ENCODE peak calls at places on chromosomes 2 and 18, in four cellular contexts. One of them, this sample, is unnamed.

GRCh38 chr2:210009106-210009505 is 6.7 kb downstream of the RPE start:
- DNase-seq in stimulated activated CD4-positive, alpha-beta T cell treated with anti-CD3 and anti-CD28 coated beads, TNF-alpha, amount 100 ng/mL, for 1 hour: no peak
- DNase-seq in bronchial epithelial cell: no peak
- DNase-seq in ovary: no peak
- DNase-seq in this sample: no peak

GRCh38 chr2:239156516-239157265 is 244.1 kb downstream of the HDAC4 start:
- DNase-seq in stimulated activated CD4-positive, alpha-beta T cell treated with anti-CD3 and anti-CD28 coated beads, TNF-alpha, amount 100 ng/mL, for 1 hour: no peak
- DNase-seq in ovary: no peak
- DNase-seq in bronchial epithelial cell: no peak
- DNase-seq in this sample: no peak

GRCh38 chr2:8304821-8305766 is 376.8 kb upstream of the ID2 start:
- DNase-seq in bronchial epithelial cell: no peak
- DNase-seq in stimulated activated CD4-positive, alpha-beta T cell treated with anti-CD3 and anti-CD28 coated beads, TNF-alpha, amount 100 ng/mL, for 1 hour: no peak
- DNase-seq in ovary: no peak
- DNase-seq in this sample: no peak

GRCh38 chr2:67612576-67612981 is 215.4 kb downstream of the ETAA1 start:
- DNase-seq in bronchial epithelial cell: no peak
- DNase-seq in ovary: no peak
- DNase-seq in stimulated activated CD4-positive, alpha-beta T cell treated with anti-CD3 and anti-CD28 coated beads, TNF-alpha, amount 100 ng/mL, for 1 hour: no peak
- DNase-seq in this sample: no peak

GRCh38 chr2:12120281-12121150 is 374.1 kb downstream of the LPIN1 start:
- DNase-seq in stimulated activated CD4-positive, alpha-beta T cell treated with anti-CD3 and anti-CD28 coated beads, TNF-alpha, amount 100 ng/mL, for 1 hour: no peak
- DNase-seq in bronchial epithelial cell: no peak
- DNase-seq in ovary: no peak
- DNase-seq in this sample: no peak

GRCh38 chr2:142716463-142717242 is 160.8 kb upstream of the KYNU start:
- DNase-seq in bronchial epithelial cell: peak; percentile 38
- DNase-seq in stimulated activated CD4-positive, alpha-beta T cell treated with anti-CD3 and anti-CD28 coated beads, TNF-alpha, amount 100 ng/mL, for 1 hour: no peak
- DNase-seq in ovary: no peak
- DNase-seq in this sample: peak; percentile 69

GRCh38 chr2:152413228-152414030 is 78.5 kb downstream of the FMNL2 start:
- DNase-seq in ovary: no peak
- DNase-seq in bronchial epithelial cell: no peak
- DNase-seq in stimulated activated CD4-positive, alpha-beta T cell treated with anti-CD3 and anti-CD28 coated beads, TNF-alpha, amount 100 ng/mL, for 1 hour: no peak
- DNase-seq in this sample: no peak

GRCh38 chr2:46335404-46335965 is 38.3 kb downstream of the EPAS1 start:
- DNase-seq in stimulated activated CD4-positive, alpha-beta T cell treated with anti-CD3 and anti-CD28 coated beads, TNF-alpha, amount 100 ng/mL, for 1 hour: no peak
- DNase-seq in bronchial epithelial cell: peak; percentile 48
- DNase-seq in ovary: peak; percentile 71
- DNase-seq in this sample: no peak

GRCh38 chr18:30487962-30488361 is 554.6 kb downstream of the DSC3 start:
- DNase-seq in stimulated activated CD4-positive, alpha-beta T cell treated with anti-CD3 and anti-CD28 coated beads, TNF-alpha, amount 100 ng/mL, for 1 hour: no peak
- DNase-seq in bronchial epithelial cell: peak; percentile 38
- DNase-seq in ovary: no peak
- DNase-seq in this sample: no peak

GRCh38 chr2:64966017-64966416 is 23.2 kb upstream of the SLC1A4 start:
- DNase-seq in stimulated activated CD4-positive, alpha-beta T cell treated with anti-CD3 and anti-CD28 coated beads, TNF-alpha, amount 100 ng/mL, for 1 hour: no peak
- DNase-seq in bronchial epithelial cell: no peak
- DNase-seq in ovary: no peak
- DNase-seq in this sample: no peak

GRCh38 chr2:65227471-65228248 is at the start of gene ACTR2:
- DNase-seq in ovary: peak; percentile 97
- DNase-seq in stimulated activated CD4-positive, alpha-beta T cell treated with anti-CD3 and anti-CD28 coated beads, TNF-alpha, amount 100 ng/mL, for 1 hour: peak; percentile 88
- DNase-seq in bronchial epithelial cell: peak; percentile 90
- DNase-seq in this sample: peak; percentile 44

GRCh38 chr2:215420471-215420935 is 15.4 kb downstream of the FN1 start:
- DNase-seq in bronchial epithelial cell: no peak
- DNase-seq in stimulated activated CD4-positive, alpha-beta T cell treated with anti-CD3 and anti-CD28 coated beads, TNF-alpha, amount 100 ng/mL, for 1 hour: no peak
- DNase-seq in ovary: no peak
- DNase-seq in this sample: no peak

GRCh38 chr2:84459944-84460429 is 907 bp upstream of the SUCLG1 start:
- DNase-seq in bronchial epithelial cell: peak; percentile 51
- DNase-seq in ovary: no peak
- DNase-seq in stimulated activated CD4-positive, alpha-beta T cell treated with anti-CD3 and anti-CD28 coated beads, TNF-alpha, amount 100 ng/mL, for 1 hour: no peak
- DNase-seq in this sample: no peak

GRCh38 chr2:73856214-73856613 is 27.5 kb downstream of the STAMBP start:
- DNase-seq in stimulated activated CD4-positive, alpha-beta T cell treated with anti-CD3 and anti-CD28 coated beads, TNF-alpha, amount 100 ng/mL, for 1 hour: no peak
- DNase-seq in bronchial epithelial cell: peak; percentile 75
- DNase-seq in ovary: no peak
- DNase-seq in this sample: no peak

GRCh38 chr2:206389164-206389563 is 54.2 kb upstream of the ADAM23 start:
- DNase-seq in stimulated activated CD4-positive, alpha-beta T cell treated with anti-CD3 and anti-CD28 coated beads, TNF-alpha, amount 100 ng/mL, for 1 hour: no peak
- DNase-seq in bronchial epithelial cell: no peak
- DNase-seq in ovary: no peak
- DNase-seq in this sample: no peak

GRCh38 chr18:31720867-31721266 is 36.5 kb upstream of the B4GALT6 start:
- DNase-seq in stimulated activated CD4-positive, alpha-beta T cell treated with anti-CD3 and anti-CD28 coated beads, TNF-alpha, amount 100 ng/mL, for 1 hour: no peak
- DNase-seq in ovary: no peak
- DNase-seq in bronchial epithelial cell: peak; percentile 20
- DNase-seq in this sample: no peak

GRCh38 chr2:84694088-84694622 is 177.9 kb downstream of the DNAH6 start:
- DNase-seq in bronchial epithelial cell: no peak
- DNase-seq in ovary: no peak
- DNase-seq in stimulated activated CD4-positive, alpha-beta T cell treated with anti-CD3 and anti-CD28 coated beads, TNF-alpha, amount 100 ng/mL, for 1 hour: no peak
- DNase-seq in this sample: no peak

GRCh38 chr2:64987963-64988419 is 1.2 kb upstream of the SLC1A4 start:
- DNase-seq in bronchial epithelial cell: peak; percentile 72
- DNase-seq in stimulated activated CD4-positive, alpha-beta T cell treated with anti-CD3 and anti-CD28 coated beads, TNF-alpha, amount 100 ng/mL, for 1 hour: no peak
- DNase-seq in ovary: no peak
- DNase-seq in this sample: peak; percentile 68

GRCh38 chr2:128309341-128310093 is 9.2 kb downstream of the HS6ST1 start:
- DNase-seq in bronchial epithelial cell: no peak
- DNase-seq in stimulated activated CD4-positive, alpha-beta T cell treated with anti-CD3 and anti-CD28 coated beads, TNF-alpha, amount 100 ng/mL, for 1 hour: no peak
- DNase-seq in ovary: peak; percentile 81
- DNase-seq in this sample: no peak

GRCh38 chr2:167183916-167184315 is 295.6 kb downstream of the XIRP2 start:
- DNase-seq in stimulated activated CD4-positive, alpha-beta T cell treated with anti-CD3 and anti-CD28 coated beads, TNF-alpha, amount 100 ng/mL, for 1 hour: no peak
- DNase-seq in bronchial epithelial cell: no peak
- DNase-seq in ovary: no peak
- DNase-seq in this sample: no peak

GRCh38 chr2:207511851-207512250 is 17.9 kb upstream of the CREB1 start:
- DNase-seq in stimulated activated CD4-positive, alpha-beta T cell treated with anti-CD3 and anti-CD28 coated beads, TNF-alpha, amount 100 ng/mL, for 1 hour: no peak
- DNase-seq in bronchial epithelial cell: no peak
- DNase-seq in ovary: no peak
- DNase-seq in this sample: no peak

GRCh38 chr2:201977651-201978050 is 56.0 kb upstream of the FZD7 start:
- DNase-seq in stimulated activated CD4-positive, alpha-beta T cell treated with anti-CD3 and anti-CD28 coated beads, TNF-alpha, amount 100 ng/mL, for 1 hour: no peak
- DNase-seq in bronchial epithelial cell: peak; percentile 29
- DNase-seq in ovary: no peak
- DNase-seq in this sample: no peak

GRCh38 chr2:8677646-8678592 is 3.9 kb upstream of the ID2 start:
- DNase-seq in stimulated activated CD4-positive, alpha-beta T cell treated with anti-CD3 and anti-CD28 coated beads, TNF-alpha, amount 100 ng/mL, for 1 hour: no peak
- DNase-seq in ovary: peak; percentile 73
- DNase-seq in bronchial epithelial cell: no peak
- DNase-seq in this sample: no peak

GRCh38 chr2:103219398-103219797 is 457.6 kb downstream of the TMEM182 start:
- DNase-seq in ovary: no peak
- DNase-seq in bronchial epithelial cell: no peak
- DNase-seq in stimulated activated CD4-positive, alpha-beta T cell treated with anti-CD3 and anti-CD28 coated beads, TNF-alpha, amount 100 ng/mL, for 1 hour: no peak
- DNase-seq in this sample: no peak

GRCh38 chr2:240229603-240230423 is 89.4 kb upstream of the OTOS start:
- DNase-seq in ovary: no peak
- DNase-seq in stimulated activated CD4-positive, alpha-beta T cell treated with anti-CD3 and anti-CD28 coated beads, TNF-alpha, amount 100 ng/mL, for 1 hour: no peak
- DNase-seq in bronchial epithelial cell: peak; percentile 47
- DNase-seq in this sample: no peak

GRCh38 chr2:31398881-31399280 is 15.7 kb downstream of the XDH start:
- DNase-seq in stimulated activated CD4-positive, alpha-beta T cell treated with anti-CD3 and anti-CD28 coated beads, TNF-alpha, amount 100 ng/mL, for 1 hour: no peak
- DNase-seq in bronchial epithelial cell: peak; percentile 61
- DNase-seq in ovary: no peak
- DNase-seq in this sample: no peak

GRCh38 chr2:11679491-11680130 is 9.6 kb upstream of the NTSR2 start:
- DNase-seq in bronchial epithelial cell: no peak
- DNase-seq in ovary: peak; percentile 62
- DNase-seq in stimulated activated CD4-positive, alpha-beta T cell treated with anti-CD3 and anti-CD28 coated beads, TNF-alpha, amount 100 ng/mL, for 1 hour: no peak
- DNase-seq in this sample: no peak

GRCh38 chr2:3670376-3670775 is 12.4 kb downstream of the ALLC start:
- DNase-seq in stimulated activated CD4-positive, alpha-beta T cell treated with anti-CD3 and anti-CD28 coated beads, TNF-alpha, amount 100 ng/mL, for 1 hour: no peak
- DNase-seq in bronchial epithelial cell: no peak
- DNase-seq in ovary: no peak
- DNase-seq in this sample: no peak

GRCh38 chr2:200049086-200049485 is 93.7 kb downstream of the MAIP1 start:
- DNase-seq in ovary: no peak
- DNase-seq in bronchial epithelial cell: no peak
- DNase-seq in stimulated activated CD4-positive, alpha-beta T cell treated with anti-CD3 and anti-CD28 coated beads, TNF-alpha, amount 100 ng/mL, for 1 hour: no peak
- DNase-seq in this sample: no peak

GRCh38 chr2:3466482-3466863 is 52.9 kb downstream of the ADI1 start:
- DNase-seq in stimulated activated CD4-positive, alpha-beta T cell treated with anti-CD3 and anti-CD28 coated beads, TNF-alpha, amount 100 ng/mL, for 1 hour: no peak
- DNase-seq in ovary: no peak
- DNase-seq in bronchial epithelial cell: no peak
- DNase-seq in this sample: no peak

GRCh38 chr2:151757861-151758260 is 23.6 kb upstream of the NEB start:
- DNase-seq in stimulated activated CD4-positive, alpha-beta T cell treated with anti-CD3 and anti-CD28 coated beads, TNF-alpha, amount 100 ng/mL, for 1 hour: no peak
- DNase-seq in bronchial epithelial cell: no peak
- DNase-seq in ovary: no peak
- DNase-seq in this sample: no peak

GRCh38 chr2:224135881-224136280 is 96.8 kb upstream of the SERPINE2 start:
- DNase-seq in bronchial epithelial cell: no peak
- DNase-seq in ovary: no peak
- DNase-seq in stimulated activated CD4-positive, alpha-beta T cell treated with anti-CD3 and anti-CD28 coated beads, TNF-alpha, amount 100 ng/mL, for 1 hour: no peak
- DNase-seq in this sample: no peak

GRCh38 chr18:50439460-50440015 is 64.7 kb downstream of the SKA1 start:
- DNase-seq in ovary: no peak
- DNase-seq in bronchial epithelial cell: no peak
- DNase-seq in stimulated activated CD4-positive, alpha-beta T cell treated with anti-CD3 and anti-CD28 coated beads, TNF-alpha, amount 100 ng/mL, for 1 hour: no peak
- DNase-seq in this sample: no peak

GRCh38 chr2:28035816-28036215 is 145.3 kb downstream of the BABAM2 start:
- DNase-seq in stimulated activated CD4-positive, alpha-beta T cell treated with anti-CD3 and anti-CD28 coated beads, TNF-alpha, amount 100 ng/mL, for 1 hour: no peak
- DNase-seq in bronchial epithelial cell: no peak
- DNase-seq in ovary: no peak
- DNase-seq in this sample: no peak

GRCh38 chr2:4693266-4693665 is 989.9 kb downstream of the DCDC2C start:
- DNase-seq in bronchial epithelial cell: no peak
- DNase-seq in ovary: no peak
- DNase-seq in stimulated activated CD4-positive, alpha-beta T cell treated with anti-CD3 and anti-CD28 coated beads, TNF-alpha, amount 100 ng/mL, for 1 hour: no peak
- DNase-seq in this sample: no peak

GRCh38 chr2:113940891-113941290 is 51.0 kb downstream of the ACTR3 start:
- DNase-seq in stimulated activated CD4-positive, alpha-beta T cell treated with anti-CD3 and anti-CD28 coated beads, TNF-alpha, amount 100 ng/mL, for 1 hour: no peak
- DNase-seq in bronchial epithelial cell: no peak
- DNase-seq in ovary: no peak
- DNase-seq in this sample: no peak

GRCh38 chr2:149908731-149909690 is 321.4 kb upstream of the MMADHC start:
- DNase-seq in bronchial epithelial cell: peak; percentile 45
- DNase-seq in ovary: no peak
- DNase-seq in stimulated activated CD4-positive, alpha-beta T cell treated with anti-CD3 and anti-CD28 coated beads, TNF-alpha, amount 100 ng/mL, for 1 hour: no peak
- DNase-seq in this sample: no peak

GRCh38 chr18:10419420-10420103 is 34.9 kb upstream of the APCDD1 start:
- DNase-seq in bronchial epithelial cell: no peak
- DNase-seq in ovary: no peak
- DNase-seq in stimulated activated CD4-positive, alpha-beta T cell treated with anti-CD3 and anti-CD28 coated beads, TNF-alpha, amount 100 ng/mL, for 1 hour: no peak
- DNase-seq in this sample: no peak

This sample was measured in glomerular endothelial cell.